ENCODE peak calls at places on chromosomes 7 and 10, in six cellular contexts. M, K, O, L, Q and U are unnamed samples.

GRCh38 chr7:34365011-34365410 is 293.0 kb upstream of the NPSR1 start:
- DNase-seq in O (no peak), M (no peak), L (no peak), K (no peak), Q (no peak), U (peak; percentile 50)

GRCh38 chr10:13310518-13311176 is 10.8 kb upstream of the PHYH start:
- DNase-seq in L (no peak), M (no peak), O (no peak), K (no peak), Q (no peak), U (no peak)

GRCh38 chr10:49292565-49293207 is 6.3 kb upstream of the C10orf71 start:
- DNase-seq in K (no peak), L (no peak), Q (no peak), O (no peak), M (no peak), U (no peak)

GRCh38 chr10:86375204-86375603 is 8.6 kb upstream of the GRID1 start:
- DNase-seq in O (no peak), K (no peak), M (peak; percentile 31), L (no peak), Q (no peak), U (no peak)

GRCh38 chr7:45162943-45163691 is 5.5 kb downstream of the RAMP3 start:
- DNase-seq in L (no peak), M (peak; percentile 51), O (no peak), K (peak; percentile 40), Q (no peak), U (no peak)

GRCh38 chr7:33807779-33808482 is 97.4 kb upstream of the BMPER start:
- DNase-seq in M (no peak), O (no peak), L (no peak), Q (no peak), K (no peak), U (peak; percentile 98)

GRCh38 chr10:116849271-116850057 is at the start of gene ENO4:
- DNase-seq in K (peak; percentile 93), O (no peak), M (peak; percentile 89), L (peak; percentile 79), Q (peak; percentile 1), U (peak; percentile 37)

GRCh38 chr7:76051840-76052239 is 3.9 kb downstream of the MDH2 start:
- DNase-seq in M (no peak), O (no peak), L (no peak), Q (peak; percentile 10), K (no peak), U (no peak)

GRCh38 chr7:147638566-147638965 is 952.0 kb upstream of the C7orf33 start:
- DNase-seq in Q (no peak), O (no peak), M (no peak), L (no peak), K (no peak), U (no peak)

GRCh38 chr10:61992683-61993629 is 91.5 kb downstream of the ARID5B start:
- DNase-seq in M (no peak), Q (peak; percentile 79), K (no peak), O (no peak), L (no peak), U (peak; percentile 70)

GRCh38 chr10:78529262-78529661 is 495.6 kb downstream of the RPS24 start:
- DNase-seq in Q (no peak), O (no peak), L (no peak), M (no peak), K (no peak), U (no peak)

GRCh38 chr7:33794419-33794818 is 110.9 kb upstream of the BMPER start:
- DNase-seq in L (no peak), O (no peak), K (no peak), Q (no peak), M (no peak), U (no peak)

GRCh38 chr7:101816499-101817030 is 861 bp upstream of the CUX1 start:
- DNase-seq in K (no peak), Q (peak; percentile 13), M (peak; percentile 83), O (no peak), L (no peak), U (no peak)

DNA sequence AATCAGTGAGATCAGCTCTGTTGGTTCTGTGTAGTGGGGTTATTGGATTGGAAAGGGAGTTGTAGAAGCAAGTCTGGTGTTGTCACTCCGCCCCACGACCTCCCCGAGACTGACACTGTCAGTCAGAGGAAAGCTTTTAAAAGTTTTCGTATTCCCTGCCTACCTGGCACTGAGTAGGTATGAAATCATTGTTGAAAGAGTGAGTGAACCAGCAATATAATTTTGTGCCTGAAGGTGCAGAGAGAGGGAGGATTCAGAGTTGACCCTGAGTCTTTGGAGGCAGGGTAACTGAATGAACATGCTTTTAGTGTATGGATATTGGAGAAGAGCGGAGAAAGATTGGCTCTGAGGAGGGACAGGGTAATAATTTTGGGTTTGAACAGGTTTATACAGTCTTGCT is 27.3 kb downstream of the CCNY start:
- DNase-seq in Q (no peak), L (no peak), O (no peak), K (no peak), M (no peak), U (no peak)
- H3K27ac ChIP-seq in Q (no peak overlapping the region), L (no peak overlapping the region), O (no peak overlapping the region), K (no peak overlapping the region), M (no peak overlapping the region), U (no peak overlapping the region)

DNA sequence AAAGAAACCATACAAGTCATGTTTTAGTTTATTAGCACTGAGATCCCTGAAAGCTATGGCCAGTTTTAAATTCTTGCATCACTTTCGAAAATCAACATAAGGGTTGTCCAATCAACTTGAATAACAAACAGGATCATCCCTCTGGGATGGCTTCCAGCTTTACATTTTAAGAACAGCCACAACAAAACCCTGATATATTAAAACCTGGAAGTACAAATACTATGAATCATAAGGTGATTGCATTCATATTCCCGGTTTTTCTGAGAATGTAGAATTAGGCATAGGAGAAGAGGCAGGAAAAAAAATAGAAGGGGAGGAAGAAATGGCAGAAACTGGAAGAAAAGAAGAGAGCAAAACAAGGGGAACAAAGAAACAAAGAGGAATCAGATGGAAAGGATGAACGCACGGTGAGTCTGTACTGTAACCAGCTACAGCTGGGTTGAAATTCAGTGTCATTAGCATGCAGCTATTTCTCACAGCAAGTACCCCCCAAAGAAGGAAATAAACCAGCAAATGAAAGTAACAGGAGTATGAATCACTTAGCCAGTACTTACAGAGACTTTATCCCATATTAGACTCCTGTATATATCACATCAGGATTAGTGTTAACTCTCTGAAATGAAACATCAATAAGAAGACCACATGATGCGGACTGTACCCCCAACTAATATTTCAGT is 301.4 kb downstream of the RNLS start:
- DNase-seq in M (no peak), Q (no peak), O (no peak), L (no peak), K (no peak), U (no peak)
- H3K27ac ChIP-seq in M (no peak overlapping the region), Q (no peak overlapping the region), O (no peak overlapping the region), L (no peak overlapping the region), K (no peak overlapping the region), U (peak overlapping the region; percentile 51)

GRCh38 chr7:30906520-30907240 is 5.0 kb upstream of the AQP1 start:
- DNase-seq in O (no peak), K (no peak), Q (no peak), L (no peak), M (no peak), U (no peak)
- H3K27ac ChIP-seq in O (no peak overlapping the region), K (peak overlapping the region; percentile 32), Q (no peak overlapping the region), L (no peak overlapping the region), M (peak overlapping the region; percentile 37), U (no peak overlapping the region)

DNA sequence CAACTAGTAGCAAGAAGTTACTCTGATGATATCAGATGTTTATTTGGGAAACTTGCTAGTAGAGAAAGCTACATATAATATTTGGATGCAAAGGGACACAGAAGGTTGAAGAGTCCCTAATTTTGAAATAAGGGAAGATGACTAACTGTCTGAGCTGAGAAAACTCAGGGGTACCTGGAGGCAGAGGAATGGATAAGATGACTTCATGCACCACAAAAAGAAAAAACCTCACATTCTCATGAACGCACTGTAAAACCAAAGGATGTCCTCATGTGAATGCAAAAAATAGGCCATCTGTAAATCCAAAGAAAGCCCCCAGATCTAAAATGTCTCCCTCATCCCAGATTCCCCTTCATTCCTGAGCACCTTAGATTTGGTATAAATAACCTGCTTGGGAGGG is 29.3 kb downstream of the PRSS2 start:
- DNase-seq in M (no peak), O (no peak), Q (peak; percentile 51), L (no peak), K (no peak), U (no peak)
- H3K27ac ChIP-seq in M (no peak overlapping the region), O (peak overlapping the region; percentile 99), Q (peak overlapping the region; percentile 99), L (no peak overlapping the region), K (no peak overlapping the region), U (no peak overlapping the region)

DNA sequence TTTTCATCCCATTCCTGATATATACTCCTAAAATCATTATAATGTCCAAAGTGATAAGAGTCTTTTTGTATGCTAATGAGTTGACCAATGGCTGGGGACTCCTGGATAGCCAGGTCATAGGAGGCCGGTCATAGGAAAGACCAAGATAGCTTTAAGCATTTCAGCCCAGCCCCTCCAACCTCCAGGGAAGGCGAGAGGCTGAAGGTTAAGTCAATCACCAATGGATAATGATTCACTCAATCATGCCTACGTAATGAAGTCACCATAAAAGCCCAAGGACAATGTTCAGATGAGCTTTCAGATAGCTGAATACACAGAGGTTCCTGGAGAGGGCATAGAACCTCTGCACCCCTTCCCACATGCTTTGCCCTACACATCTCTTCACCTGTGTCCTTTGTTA is 75.7 kb downstream of the VWDE start:
- DNase-seq in L (no peak), K (no peak), M (no peak), Q (no peak), O (no peak), U (no peak)
- H3K27ac ChIP-seq in L (no peak overlapping the region), K (no peak overlapping the region), M (no peak overlapping the region), Q (no peak overlapping the region), O (no peak overlapping the region), U (no peak overlapping the region)

GRCh38 chr7:66642932-66643331 is 14.3 kb downstream of the KCTD7 start:
- DNase-seq in L (no peak), O (no peak), Q (no peak), K (no peak), M (no peak), U (no peak)
- H3K27ac ChIP-seq in L (no peak overlapping the region), O (no peak overlapping the region), Q (no peak overlapping the region), K (no peak overlapping the region), M (no peak overlapping the region), U (no peak overlapping the region)